ENCODE peak calls at places on chromosomes 4 and X, in seven cellular contexts. Z is SK-N-SH, N is coronary artery, A is lower leg skin, F is cardiac fibroblast, T is fibroblast of the aortic adventitia, D is colonic mucosa. Q is an unnamed sample.
A peak's percentile ranks its signal among the peaks of the same experiment; 100 is the strongest.

GRCh38 chr4:153591441-153591840 is 92.6 kb upstream of the TLR2 start:
- DNase-seq in Z (no peak), N (no peak), A (no peak), F (no peak), T (no peak), D (no peak), Q (no peak)

GRCh38 chrX:17590892-17591740 is 146.2 kb upstream of the SCML1 start:
- DNase-seq in Z (peak; percentile 49), N (no peak), A (no peak), F (peak; percentile 80), T (peak; percentile 90), D (peak; percentile 64), Q (no peak)

GRCh38 chrX:119726900-119727555 is 31.4 kb upstream of the SOWAHD start:
- DNase-seq in Z (no peak), N (no peak), A (peak; percentile 15), F (no peak), T (no peak), D (no peak), Q (no peak)

GRCh38 chr4:140102406-140102805 is 51.6 kb downstream of the MAML3 start:
- DNase-seq in Z (no peak), N (no peak), A (no peak), F (peak; percentile 44), T (no peak), D (no peak), Q (no peak)

GRCh38 chr4:158159718-158160094 is 13.1 kb downstream of the GASK1B start:
- DNase-seq in Z (no peak), N (no peak), A (no peak), F (no peak), T (peak; percentile 53), D (no peak), Q (no peak)

GRCh38 chr4:8439168-8439567 is 1.4 kb downstream of the ACOX3 start:
- DNase-seq in Z (no peak), N (no peak), A (no peak), F (peak; percentile 11), T (peak; percentile 9), D (no peak), Q (no peak)

GRCh38 chr4:109434007-109434792 is 585 bp downstream of the SEC24B start:
- DNase-seq in Z (peak; percentile 64), N (peak; percentile 72), A (peak; percentile 88), F (peak; percentile 22), T (peak; percentile 22), D (peak; percentile 44), Q (peak; percentile 78)

GRCh38 chr4:113335771-113336170 is 286.3 kb downstream of the ANK2 start:
- DNase-seq in Z (no peak), N (no peak), A (no peak), F (no peak), T (no peak), D (no peak), Q (no peak)

GRCh38 chr4:140252144-140252741 is 98.3 kb upstream of the MAML3 start:
- DNase-seq in Z (peak; percentile 69), N (no peak), A (no peak), F (no peak), T (no peak), D (peak; percentile 54), Q (peak; percentile 69)

GRCh38 chr4:45732161-45732560 is 391.7 kb downstream of the GABRG1 start:
- DNase-seq in Z (no peak), N (no peak), A (no peak), F (no peak), T (no peak), D (no peak), Q (no peak)

GRCh38 chr4:189084671-189085070 is 856.0 kb upstream of the FRG1 start:
- DNase-seq in Z (no peak), N (no peak), A (no peak), F (peak; percentile 9), T (no peak), D (no peak), Q (no peak)

GRCh38 chr4:110808371-110808878 is 185.5 kb upstream of the PITX2 start:
- DNase-seq in Z (no peak), N (no peak), A (no peak), F (peak; percentile 50), T (peak; percentile 48), D (no peak), Q (no peak)

GRCh38 chr4:54683616-54684346 is 26.0 kb downstream of the KIT start:
- DNase-seq in Z (no peak), N (no peak), A (no peak), F (peak; percentile 57), T (peak; percentile 16), D (no peak), Q (no peak)

GRCh38 chrX:154712781-154713391 is 38.0 kb downstream of the GAB3 start:
- DNase-seq in Z (no peak), N (no peak), A (no peak), F (peak; percentile 68), T (peak; percentile 59), D (no peak), Q (no peak)

GRCh38 chr4:185039508-185040273 is 21.4 kb downstream of the HELT start:
- DNase-seq in Z (peak; percentile 74), N (no peak), A (no peak), F (peak; percentile 79), T (peak; percentile 81), D (peak; percentile 39), Q (no peak)

GRCh38 chr4:4226606-4227438 is at the start of gene OTOP1:
- DNase-seq in Z (peak; percentile 49), N (no peak), A (no peak), F (no peak), T (no peak), D (no peak), Q (no peak)

GRCh38 chr4:169175035-169175434 is 95.7 kb downstream of the SH3RF1 start:
- DNase-seq in Z (no peak), N (no peak), A (no peak), F (no peak), T (no peak), D (no peak), Q (no peak)

GRCh38 chrX:71118032-71118984 is at the start of gene MED12:
- DNase-seq in Z (peak; percentile 88), N (peak; percentile 85), A (peak; percentile 96), F (peak; percentile 70), T (peak; percentile 75), D (peak; percentile 85), Q (peak; percentile 87)

GRCh38 chr4:112340048-112340447 is 42.9 kb downstream of the ALPK1 start:
- DNase-seq in Z (no peak), N (no peak), A (no peak), F (no peak), T (no peak), D (no peak), Q (no peak)

GRCh38 chrX:53323196-53323595 is 41.8 kb upstream of the IQSEC2 start:
- DNase-seq in Z (no peak), N (no peak), A (no peak), F (no peak), T (no peak), D (no peak), Q (no peak)

GRCh38 chrX:114626323-114626722 is 42.4 kb downstream of the HTR2C start:
- DNase-seq in Z (peak; percentile 12), N (no peak), A (no peak), F (peak; percentile 38), T (peak; percentile 50), D (no peak), Q (no peak)
- TF ChIP-seq CTCF in Z (peak; percentile 66), N (no peak), A (no peak), F (peak; percentile 29), T (peak; percentile 51), D (peak; percentile 20), Q (peak; percentile 25)

GRCh38 chr4:73620115-73620792 is at the start of gene RASSF6:
- DNase-seq in Z (no peak), N (no peak), A (no peak), F (no peak), T (no peak), D (peak; percentile 90), Q (peak; percentile 93)
- H3K4me3 ChIP-seq in Z (no peak within 1 kb of the TSS), N (peak within 1 kb of the TSS; percentile 27), A (no peak within 1 kb of the TSS), F (peak within 1 kb of the TSS; percentile 18), T (peak within 1 kb of the TSS; percentile 4), D (peak within 1 kb of the TSS; percentile 42), Q (peak within 1 kb of the TSS; percentile 36)

GRCh38 chr4:38894340-38894982 is 26.9 kb downstream of the FAM114A1 start:
- DNase-seq in Z (no peak), N (no peak), A (no peak), F (no peak), T (no peak), D (no peak), Q (no peak)
- TF ChIP-seq CTCF in Z (no peak), N (no peak), A (no peak), F (no peak), T (no peak), D (no peak), Q (no peak)

GRCh38 chrX:132023896-132024386 is 839 bp downstream of the STK26 start:
- DNase-seq in Z (no peak), N (no peak), A (no peak), F (peak; percentile 17), T (no peak), D (peak; percentile 43), Q (peak; percentile 69)

GRCh38 chrX:132025085-132025484 is 2.0 kb downstream of the STK26 start:
- DNase-seq in Z (no peak), N (no peak), A (no peak), F (no peak), T (no peak), D (no peak), Q (no peak)

GRCh38 chrX:132022115-132022862 is 813 bp upstream of the STK26 start:
- DNase-seq in Z (peak; percentile 19), N (no peak), A (no peak), F (peak; percentile 18), T (no peak), D (peak; percentile 17), Q (no peak)

GRCh38 chrX:132022863-132023116 is 312 bp upstream of the STK26 start:
- DNase-seq in Z (no peak), N (peak; percentile 72), A (no peak), F (no peak), T (no peak), D (no peak), Q (no peak)

GRCh38 chrX:132023117-132023895 is at the start of gene STK26:
- DNase-seq in Z (peak; percentile 77), N (peak; percentile 73), A (peak; percentile 92), F (peak; percentile 67), T (peak; percentile 10), D (peak; percentile 76), Q (peak; percentile 88)
- H3K4me3 ChIP-seq in Z (peak within 1 kb of the TSS; percentile 73), N (peak within 1 kb of the TSS; percentile 76), A (peak within 1 kb of the TSS; percentile 66), F (peak within 1 kb of the TSS; percentile 62), T (peak within 1 kb of the TSS; percentile 57), D (peak within 1 kb of the TSS; percentile 49), Q (peak within 1 kb of the TSS; percentile 57)

DNA sequence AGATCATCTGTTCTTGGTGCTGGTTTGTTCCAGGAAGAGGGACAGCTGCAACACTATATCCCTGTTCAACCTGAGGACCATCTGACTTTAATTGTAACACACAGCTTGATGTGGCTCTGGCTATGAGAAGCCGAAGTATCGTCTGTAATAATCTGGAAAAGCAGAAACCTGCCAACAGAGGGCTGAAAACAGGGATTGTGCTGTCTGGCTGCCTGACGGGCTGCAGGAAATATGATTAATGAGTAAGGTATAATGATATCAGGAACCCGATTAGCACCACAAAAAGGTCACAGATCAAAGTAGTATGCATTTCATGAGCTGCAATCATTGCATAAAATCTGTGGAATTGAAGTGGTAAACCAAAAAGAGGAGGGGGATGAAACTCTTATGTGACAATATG is 170.4 kb upstream of the MAB21L2 start:
- DNase-seq in Z (peak; percentile 60), N (no peak), A (no peak), F (peak; percentile 18), T (peak; percentile 6), D (no peak), Q (no peak)
- TF ChIP-seq CTCF in Z (peak; percentile 25), N (no peak), A (no peak), F (peak; percentile 1), T (peak; percentile 8), D (no peak), Q (no peak)